ENCODE peak calls at places on chromosomes 3 and 15, in four cellular contexts. A is kidney epithelial cell, Q is choroid plexus epithelial cell, U is fibroblast of lung. Y is an unnamed sample.

GRCh38 chr3:25583343-25583742 is 81.4 kb downstream of the TOP2B start:
- DNase-seq in U (no peak), Q (no peak), A (no peak), Y (no peak)

GRCh38 chr3:140198242-140198641 is 263.3 kb downstream of the CLSTN2 start:
- DNase-seq in A (no peak), Q (no peak), U (no peak), Y (no peak)

GRCh38 chr3:160280836-160281235 is 55.6 kb downstream of the C3orf80 start:
- DNase-seq in Q (no peak), U (no peak), A (no peak), Y (peak)

GRCh38 chr3:94063497-94064119 is 747 bp downstream of the NSUN3 start:
- DNase-seq in A (no peak), U (no peak), Q (peak), Y (no peak)

GRCh38 chr3:50806806-50807205 is 132.1 kb downstream of the DOCK3 start:
- DNase-seq in A (peak), U (no peak), Q (no peak), Y (peak)

GRCh38 chr3:179263134-179263533 is 12.2 kb upstream of the KCNMB3 start:
- DNase-seq in A (no peak), Q (no peak), U (no peak), Y (no peak)

GRCh38 chr3:47743855-47744254 is 37.8 kb downstream of the SMARCC1 start:
- DNase-seq in U (no peak), A (no peak), Q (no peak), Y (no peak)

GRCh38 chr15:82763361-82764142 is 42.3 kb downstream of the FSD2 start:
- DNase-seq in A (no peak), Q (no peak), U (no peak), Y (no peak)

GRCh38 chr3:172323894-172324590 is 124.2 kb downstream of the GHSR start:
- DNase-seq in A (no peak), Q (peak), U (peak), Y (no peak)

GRCh38 chr3:139302084-139302800 is 41.6 kb upstream of the MRPS22 start:
- DNase-seq in U (peak), A (peak), Q (peak), Y (peak)

GRCh38 chr3:121690777-121691405 is 30.2 kb upstream of the HCLS1 start:
- DNase-seq in Q (no peak), A (no peak), U (no peak), Y (no peak)

GRCh38 chr3:14375192-14375591 is 27.2 kb upstream of the SLC6A6 start:
- DNase-seq in U (no peak), Q (no peak), A (no peak), Y (no peak)
- TF ChIP-seq CTCF in U (no peak), Q (no peak), A (no peak), Y (peak)

GRCh38 chr3:186605078-186605477 is 7.8 kb upstream of the AHSG start:
- DNase-seq in Q (no peak), A (no peak), U (no peak), Y (no peak)
- H3K4me3 ChIP-seq in Q (no peak), A (no peak), U (no peak), Y (no peak)

GRCh38 chr3:197367081-197367780 is 68.8 kb upstream of the DLG1 start:
- DNase-seq in U (peak), Q (peak), A (no peak), Y (peak)
- TF ChIP-seq CTCF in U (no peak), Q (no peak), A (no peak), Y (no peak)

GRCh38 chr3:9791127-9791526 is 1.1 kb downstream of the TADA3 start:
- DNase-seq in A (no peak), U (no peak), Q (no peak), Y (no peak)
- H3K4me3 ChIP-seq in A (no peak), U (no peak), Q (no peak), Y (no peak)

GRCh38 chr15:48963524-48964113 is at the start of gene SHC4:
- DNase-seq in A (no peak), U (peak), Q (peak), Y (peak)
- TF ChIP-seq CTCF in A (peak), U (peak), Q (peak), Y (peak)

DNA sequence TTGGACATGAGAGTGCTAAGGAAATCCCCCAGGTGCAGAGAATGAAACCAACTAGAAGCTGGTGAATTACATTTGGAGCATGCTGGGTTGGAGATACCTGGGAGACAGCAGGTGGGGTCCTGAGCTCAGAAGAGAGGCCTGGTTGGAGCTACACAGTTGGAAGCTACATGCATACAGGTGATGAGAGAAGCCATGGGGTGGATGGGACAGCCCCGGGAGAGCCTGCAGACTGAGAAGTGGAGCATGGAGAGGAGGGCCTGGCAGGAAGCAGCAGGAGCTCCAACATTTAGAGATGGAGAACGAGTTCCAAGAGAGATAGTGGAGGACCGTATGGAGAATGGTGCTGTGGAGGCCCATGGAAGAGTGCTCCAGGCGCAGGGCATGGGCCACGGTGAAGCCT is 10.2 kb downstream of the PAQR5 start:
- DNase-seq in Q (no peak), U (no peak), A (no peak), Y (no peak)
- H3K4me3 ChIP-seq in Q (no peak), U (no peak), A (no peak), Y (no peak)

GRCh38 chr3:105495021-105495420 is 128.3 kb downstream of the ALCAM start:
- DNase-seq in A (no peak), U (no peak), Q (peak), Y (no peak)
- TF ChIP-seq CTCF in A (no peak), U (no peak), Q (no peak), Y (no peak)

DNA sequence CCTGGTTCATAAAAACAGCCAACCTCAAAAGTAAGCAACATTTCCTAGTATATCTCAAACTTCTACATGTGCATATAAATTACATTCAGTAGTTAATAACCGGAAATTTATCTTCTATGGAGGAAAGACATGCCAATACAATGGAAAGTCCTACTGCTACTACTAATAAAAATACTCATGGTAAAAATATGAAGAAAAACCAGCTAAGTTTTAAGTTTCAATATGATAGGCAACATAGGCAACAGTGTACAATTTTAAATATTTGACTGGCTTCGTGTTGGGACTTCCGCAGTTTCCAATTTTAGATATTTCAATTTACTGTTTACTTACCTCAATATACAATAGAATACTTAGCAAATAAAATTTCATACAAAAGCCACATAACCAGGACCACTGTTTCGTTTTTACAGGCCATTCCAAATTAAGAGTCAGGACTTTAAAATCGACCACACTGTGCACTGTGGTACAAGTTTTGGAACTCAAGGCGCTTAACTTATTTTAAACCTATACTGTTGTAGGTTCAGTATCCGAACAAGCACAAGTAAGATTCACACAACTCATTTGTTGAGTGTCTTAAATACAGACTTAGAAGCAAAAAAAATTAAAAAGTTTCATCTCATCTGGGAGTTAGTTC is 2.9 kb downstream of the NAA50 start:
- DNase-seq in A (no peak), U (no peak), Q (no peak), Y (no peak)
- H3K4me3 ChIP-seq in A (no peak), U (peak), Q (no peak), Y (no peak)

Y was measured in retinal pigment epithelial cell.